ENCODE peak calls at places on chromosomes 7 and 10, in seven cellular contexts. O is tibial artery, K is GM10248, H is kidney, G is brain microvascular endothelial cell, M is esophagus muscularis mucosa, B is breast epithelium. A is an unnamed sample.

GRCh38 chr10:112711366-112711765 is 238.7 kb upstream of the TCF7L2 start:
- DNase-seq in O (no peak), K (no peak), H (no peak), G (peak; percentile 61), M (peak; percentile 75), B (no peak), A (no peak)

GRCh38 chr7:74141705-74142104 is 32.5 kb upstream of the EIF4H start:
- DNase-seq in O (no peak), K (no peak), H (no peak), G (no peak), M (no peak), B (no peak), A (no peak)

GRCh38 chr10:34667177-34667576 is 147.9 kb downstream of the PARD3 start:
- DNase-seq in O (no peak), K (no peak), H (no peak), G (no peak), M (no peak), B (no peak), A (no peak)

GRCh38 chr7:111210996-111211395 is 120.1 kb downstream of the LRRN3 start:
- DNase-seq in O (no peak), K (no peak), H (no peak), G (peak; percentile 63), M (no peak), B (no peak), A (no peak)

GRCh38 chr10:132439025-132439388 is 42.0 kb downstream of the PWWP2B start:
- DNase-seq in O (no peak), K (no peak), H (peak; percentile 81), G (no peak), M (no peak), B (no peak), A (no peak)

GRCh38 chr7:55210716-55211115 is 154.4 kb upstream of the LANCL2 start:
- DNase-seq in O (no peak), K (no peak), H (no peak), G (no peak), M (no peak), B (no peak), A (no peak)

GRCh38 chr10:30822693-30823465 is 193.3 kb upstream of the LYZL2 start:
- DNase-seq in O (no peak), K (no peak), H (no peak), G (no peak), M (no peak), B (no peak), A (no peak)

GRCh38 chr7:13821152-13821787 is 168.2 kb downstream of the ETV1 start:
- DNase-seq in O (no peak), K (no peak), H (no peak), G (no peak), M (no peak), B (no peak), A (no peak)

GRCh38 chr7:151491859-151492258 is 27.8 kb downstream of the RHEB start:
- DNase-seq in O (no peak), K (no peak), H (no peak), G (peak; percentile 77), M (no peak), B (no peak), A (no peak)

GRCh38 chr10:95847007-95847406 is 60.8 kb upstream of the CC2D2B start:
- DNase-seq in O (no peak), K (no peak), H (no peak), G (no peak), M (no peak), B (no peak), A (no peak)

GRCh38 chr10:122019414-122019975 is 30.5 kb downstream of the TACC2 start:
- DNase-seq in O (no peak), K (no peak), H (peak; percentile 91), G (no peak), M (no peak), B (peak; percentile 65), A (no peak)

GRCh38 chr10:70381491-70382421 is 669 bp downstream of the LRRC20 start:
- DNase-seq in O (no peak), K (peak; percentile 68), H (peak; percentile 81), G (peak; percentile 2), M (no peak), B (no peak), A (peak; percentile 79)

GRCh38 chr10:70561051-70561450 is 41.5 kb downstream of the PRF1 start:
- DNase-seq in O (no peak), K (no peak), H (peak; percentile 41), G (no peak), M (no peak), B (no peak), A (no peak)

GRCh38 chr10:123103944-123104343 is 31.8 kb upstream of the HMX3 start:
- DNase-seq in O (no peak), K (no peak), H (no peak), G (no peak), M (no peak), B (no peak), A (no peak)

DNA sequence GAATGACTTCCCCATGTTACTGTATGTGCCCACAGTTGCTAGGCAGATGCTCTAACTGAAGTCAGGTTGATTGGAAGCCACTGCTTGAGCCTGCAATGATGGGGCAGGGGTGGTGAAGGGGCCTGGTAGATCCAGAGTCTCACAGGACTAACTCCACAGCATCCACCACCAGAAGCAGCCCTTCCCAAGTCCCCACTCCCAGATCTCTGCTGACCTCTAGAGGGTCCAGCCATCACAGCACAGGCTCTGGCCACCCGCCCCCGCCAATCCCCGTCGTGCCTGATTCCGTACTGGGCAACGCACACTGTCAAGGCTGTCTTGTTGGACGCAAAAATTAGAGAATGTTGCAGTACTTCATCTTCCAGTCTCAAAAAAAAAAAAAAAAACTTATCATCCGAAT is 136.8 kb upstream of the PDE1C start:
- DNase-seq in O (no peak), K (no peak), H (no peak), G (peak; percentile 17), M (peak; percentile 89), B (no peak), A (no peak)
- TF ChIP-seq CTCF in O (no peak), K (no peak), H (no peak), G (peak; percentile 74), M (no peak), B (no peak), A (no peak)

DNA sequence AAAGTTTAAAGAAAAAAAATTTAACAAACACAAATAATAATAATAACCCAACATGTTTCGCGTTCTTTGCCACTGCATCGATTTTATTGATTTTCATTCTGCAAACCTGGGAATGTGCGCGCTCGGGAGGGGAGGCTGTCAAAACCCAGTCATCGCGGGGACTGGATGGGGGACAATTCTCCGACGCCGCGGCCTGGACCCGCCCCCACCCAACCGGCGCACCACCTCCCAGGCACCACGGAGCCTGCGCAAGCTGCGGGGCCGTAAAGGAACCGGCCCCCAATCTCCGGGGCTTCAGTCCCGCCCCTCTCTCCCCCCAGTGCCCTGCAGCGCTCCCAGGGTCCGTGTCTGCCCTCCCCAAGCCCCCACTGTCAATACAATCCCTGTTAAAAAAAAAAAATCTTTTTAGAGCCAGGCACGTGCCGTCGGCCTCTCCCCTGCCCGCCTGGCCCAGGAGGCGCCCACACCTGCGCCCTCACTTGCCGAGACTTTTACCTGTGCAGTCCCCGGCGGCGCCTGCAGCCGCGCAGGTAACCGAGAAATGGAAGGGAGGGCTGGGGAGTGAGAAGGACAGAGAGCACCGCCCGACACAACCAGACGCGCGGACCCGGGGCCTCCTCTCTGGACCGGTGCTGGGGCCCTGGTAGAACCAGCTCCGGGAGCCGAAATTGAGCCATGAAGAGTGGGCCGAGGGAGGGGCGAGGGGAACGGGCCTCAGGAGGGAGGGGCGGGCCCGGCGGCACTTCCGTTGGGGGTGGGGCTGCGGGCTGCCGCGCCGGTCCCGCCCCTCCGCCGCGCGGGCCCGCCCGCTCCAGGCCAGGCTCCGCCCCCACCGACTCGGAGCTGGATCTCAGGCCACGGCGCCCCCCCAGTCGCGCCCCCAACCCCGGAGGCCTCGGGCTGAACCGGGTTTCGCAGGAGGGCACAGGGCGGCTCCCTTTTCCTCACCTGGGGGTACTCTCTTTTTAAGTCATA is 7.6 kb upstream of the ZNF503 start:
- DNase-seq in O (peak; percentile 75), K (peak; percentile 71), H (peak; percentile 91), G (no peak), M (no peak), B (peak; percentile 72), A (peak; percentile 64)
- TF ChIP-seq CTCF in O (no peak), K (no peak), H (no peak), G (no peak), M (no peak), B (peak; percentile 39), A (no peak)

GRCh38 chr10:115580239-115580638 is 487.1 kb downstream of the ATRNL1 start:
- DNase-seq in O (no peak), K (no peak), H (no peak), G (no peak), M (no peak), B (no peak), A (no peak)
- TF ChIP-seq CTCF in O (no peak), K (no peak), H (no peak), G (no peak), M (no peak), B (no peak), A (no peak)

GRCh38 chr10:91010952-91011351 is 90.1 kb upstream of the ANKRD1 start:
- DNase-seq in O (no peak), K (no peak), H (no peak), G (no peak), M (no peak), B (no peak), A (no peak)

GRCh38 chr10:91006752-91007346 is 86.0 kb upstream of the ANKRD1 start:
- DNase-seq in O (no peak), K (peak; percentile 38), H (no peak), G (no peak), M (no peak), B (no peak), A (peak; percentile 31)

GRCh38 chr10:91009121-91009520 is 88.2 kb upstream of the ANKRD1 start:
- DNase-seq in O (no peak), K (no peak), H (no peak), G (no peak), M (no peak), B (no peak), A (no peak)

GRCh38 chr10:91007656-91008055 is 86.8 kb upstream of the ANKRD1 start:
- DNase-seq in O (no peak), K (no peak), H (no peak), G (no peak), M (no peak), B (no peak), A (no peak)

DNA sequence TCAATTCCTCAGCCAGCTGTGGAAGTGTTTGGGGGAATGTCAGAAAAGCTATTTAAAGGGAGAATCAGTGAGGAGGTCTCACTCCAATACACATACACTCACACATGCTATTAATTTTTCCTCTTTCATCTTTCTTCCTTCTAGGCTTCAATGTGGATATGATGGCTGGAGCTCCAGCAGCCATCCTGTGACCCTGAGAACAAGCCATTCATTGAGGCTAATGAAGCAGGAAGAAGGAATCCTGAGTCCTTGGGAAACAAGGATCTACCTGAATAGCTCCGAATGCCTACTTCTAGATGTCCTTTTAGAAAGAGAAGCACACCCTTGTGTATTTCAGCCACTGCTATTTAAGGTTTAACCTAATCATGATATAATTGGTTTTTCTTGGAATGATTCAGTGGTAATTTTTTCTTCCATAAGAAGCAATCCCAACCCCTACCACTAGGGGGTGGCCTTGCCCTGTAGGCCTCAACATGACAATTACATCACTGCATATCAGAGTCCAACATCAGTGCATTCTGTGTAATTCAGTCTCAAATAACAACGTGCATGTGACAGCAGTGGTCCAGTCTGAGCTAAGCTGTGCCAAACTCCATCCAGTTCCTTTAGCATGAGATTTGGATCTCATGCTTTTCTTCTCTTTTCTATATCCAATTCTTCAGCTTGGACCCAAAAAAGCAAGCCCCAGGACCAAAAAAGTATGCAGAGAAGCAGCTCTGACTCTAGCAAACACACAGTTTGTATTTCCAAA is 85.3 kb upstream of the ANKRD1 start:
- DNase-seq in O (peak; percentile 56), K (peak; percentile 28), H (no peak), G (peak; percentile 81), M (no peak), B (no peak), A (no peak)
- TF ChIP-seq CTCF in O (peak; percentile 92), K (peak; percentile 67), H (peak; percentile 86), G (peak; percentile 94), M (peak; percentile 94), B (peak; percentile 86), A (peak; percentile 68)